ENCODE peak calls at places on chromosomes 4 and X, in eight cellular contexts. One of them, this sample, is unnamed.
A peak's percentile ranks its signal among the peaks of the same experiment; 100 is the strongest.

GRCh38 chr4:16289872-16290554 is 63.7 kb upstream of the TAPT1 start:
- DNase-seq in cardiac muscle cell: peak; percentile 44
- DNase-seq in breast epithelium: no peak
- DNase-seq in mesenchymal stem cell: peak; percentile 55
- DNase-seq in PC-3: peak; percentile 60
- DNase-seq in GM23248: peak; percentile 58
- DNase-seq in right cardiac atrium: no peak
- DNase-seq in BE2C: no peak
- DNase-seq in this sample: no peak

GRCh38 chrX:38431525-38431924 is 79.1 kb downstream of the OTC start:
- DNase-seq in cardiac muscle cell: no peak
- DNase-seq in BE2C: no peak
- DNase-seq in right cardiac atrium: no peak
- DNase-seq in GM23248: no peak
- DNase-seq in mesenchymal stem cell: no peak
- DNase-seq in breast epithelium: no peak
- DNase-seq in PC-3: no peak
- DNase-seq in this sample: no peak

GRCh38 chr4:158858410-158859189 is 89.8 kb downstream of the FNIP2 start:
- DNase-seq in GM23248: peak; percentile 76
- DNase-seq in breast epithelium: no peak
- DNase-seq in BE2C: no peak
- DNase-seq in cardiac muscle cell: no peak
- DNase-seq in right cardiac atrium: no peak
- DNase-seq in PC-3: peak; percentile 58
- DNase-seq in mesenchymal stem cell: peak; percentile 57
- DNase-seq in this sample: no peak

GRCh38 chr4:41734366-41734765 is 14.2 kb downstream of the PHOX2B start:
- DNase-seq in breast epithelium: no peak
- DNase-seq in right cardiac atrium: no peak
- DNase-seq in cardiac muscle cell: no peak
- DNase-seq in PC-3: peak; percentile 62
- DNase-seq in BE2C: no peak
- DNase-seq in GM23248: no peak
- DNase-seq in mesenchymal stem cell: no peak
- DNase-seq in this sample: no peak

GRCh38 chrX:49202022-49202421 is 2.0 kb upstream of the SYP start:
- DNase-seq in PC-3: no peak
- DNase-seq in right cardiac atrium: no peak
- DNase-seq in mesenchymal stem cell: no peak
- DNase-seq in GM23248: no peak
- DNase-seq in BE2C: no peak
- DNase-seq in cardiac muscle cell: no peak
- DNase-seq in breast epithelium: no peak
- DNase-seq in this sample: no peak

GRCh38 chr4:157895205-157895604 is 277.6 kb downstream of the GASK1B start:
- DNase-seq in cardiac muscle cell: no peak
- DNase-seq in breast epithelium: no peak
- DNase-seq in BE2C: no peak
- DNase-seq in PC-3: no peak
- DNase-seq in right cardiac atrium: no peak
- DNase-seq in mesenchymal stem cell: no peak
- DNase-seq in GM23248: no peak
- DNase-seq in this sample: no peak

GRCh38 chr4:83252782-83253405 is 31.7 kb downstream of the COQ2 start:
- DNase-seq in GM23248: peak; percentile 74
- DNase-seq in BE2C: peak; percentile 80
- DNase-seq in PC-3: peak; percentile 70
- DNase-seq in mesenchymal stem cell: peak; percentile 73
- DNase-seq in breast epithelium: peak; percentile 26
- DNase-seq in right cardiac atrium: peak; percentile 69
- DNase-seq in cardiac muscle cell: peak; percentile 74
- DNase-seq in this sample: peak; percentile 48

GRCh38 chr4:88672987-88673386 is 24.6 kb downstream of the NAP1L5 start:
- DNase-seq in breast epithelium: no peak
- DNase-seq in BE2C: peak; percentile 35
- DNase-seq in PC-3: peak; percentile 46
- DNase-seq in right cardiac atrium: no peak
- DNase-seq in mesenchymal stem cell: peak; percentile 47
- DNase-seq in GM23248: peak; percentile 54
- DNase-seq in cardiac muscle cell: peak; percentile 61
- DNase-seq in this sample: no peak

GRCh38 chr4:85209161-85209560 is 242.7 kb upstream of the WDFY3 start:
- DNase-seq in right cardiac atrium: no peak
- DNase-seq in BE2C: no peak
- DNase-seq in mesenchymal stem cell: no peak
- DNase-seq in breast epithelium: no peak
- DNase-seq in PC-3: peak; percentile 65
- DNase-seq in GM23248: peak; percentile 43
- DNase-seq in cardiac muscle cell: no peak
- DNase-seq in this sample: no peak

GRCh38 chr4:47383829-47384427 is 79.6 kb downstream of the COMMD8 start:
- DNase-seq in cardiac muscle cell: peak; percentile 46
- DNase-seq in mesenchymal stem cell: peak; percentile 61
- DNase-seq in BE2C: no peak
- DNase-seq in GM23248: peak; percentile 66
- DNase-seq in breast epithelium: no peak
- DNase-seq in PC-3: peak; percentile 40
- DNase-seq in right cardiac atrium: no peak
- DNase-seq in this sample: no peak

GRCh38 chrX:57902633-57903032 is 7.6 kb downstream of the ZXDA start:
- DNase-seq in GM23248: no peak
- DNase-seq in PC-3: no peak
- DNase-seq in breast epithelium: no peak
- DNase-seq in BE2C: no peak
- DNase-seq in cardiac muscle cell: no peak
- DNase-seq in right cardiac atrium: no peak
- DNase-seq in mesenchymal stem cell: no peak
- DNase-seq in this sample: no peak

GRCh38 chrX:120269379-120270035 is 18.9 kb downstream of the ZBTB33 start:
- DNase-seq in breast epithelium: peak; percentile 42
- DNase-seq in mesenchymal stem cell: peak; percentile 25
- DNase-seq in cardiac muscle cell: no peak
- DNase-seq in BE2C: no peak
- DNase-seq in PC-3: no peak
- DNase-seq in right cardiac atrium: no peak
- DNase-seq in GM23248: peak; percentile 52
- DNase-seq in this sample: no peak

GRCh38 chr4:67151376-67152343 is 393.6 kb downstream of the CENPC start:
- DNase-seq in breast epithelium: no peak
- DNase-seq in mesenchymal stem cell: no peak
- DNase-seq in cardiac muscle cell: peak; percentile 24
- DNase-seq in BE2C: no peak
- DNase-seq in GM23248: no peak
- DNase-seq in right cardiac atrium: peak; percentile 38
- DNase-seq in PC-3: no peak
- DNase-seq in this sample: no peak

GRCh38 chrX:70422886-70423336 is at the start of gene GDPD2:
- DNase-seq in mesenchymal stem cell: no peak
- DNase-seq in breast epithelium: no peak
- DNase-seq in cardiac muscle cell: peak; percentile 52
- DNase-seq in right cardiac atrium: no peak
- DNase-seq in PC-3: peak; percentile 54
- DNase-seq in GM23248: no peak
- DNase-seq in BE2C: no peak
- DNase-seq in this sample: no peak

GRCh38 chrX:149121526-149121925 is 383.6 kb downstream of the IDS start:
- DNase-seq in cardiac muscle cell: no peak
- DNase-seq in breast epithelium: no peak
- DNase-seq in PC-3: no peak
- DNase-seq in right cardiac atrium: no peak
- DNase-seq in GM23248: no peak
- DNase-seq in BE2C: no peak
- DNase-seq in mesenchymal stem cell: no peak
- DNase-seq in this sample: no peak

GRCh38 chr4:99946346-99947189 is at the start of gene DNAJB14:
- DNase-seq in PC-3: peak; percentile 77
- DNase-seq in BE2C: peak; percentile 78
- DNase-seq in right cardiac atrium: peak; percentile 93
- DNase-seq in mesenchymal stem cell: peak; percentile 77
- DNase-seq in GM23248: peak; percentile 88
- DNase-seq in cardiac muscle cell: peak; percentile 82
- DNase-seq in breast epithelium: peak; percentile 54
- DNase-seq in this sample: peak; percentile 73

GRCh38 chrX:56794831-56795230 is 65.8 kb downstream of the NBDY start:
- DNase-seq in right cardiac atrium: no peak
- DNase-seq in PC-3: no peak
- DNase-seq in BE2C: no peak
- DNase-seq in mesenchymal stem cell: no peak
- DNase-seq in GM23248: no peak
- DNase-seq in breast epithelium: no peak
- DNase-seq in cardiac muscle cell: no peak
- DNase-seq in this sample: no peak

GRCh38 chr4:117783716-117784115 is 250.6 kb upstream of the NDST3 start:
- DNase-seq in GM23248: peak; percentile 0
- DNase-seq in PC-3: peak; percentile 39
- DNase-seq in BE2C: no peak
- DNase-seq in right cardiac atrium: no peak
- DNase-seq in mesenchymal stem cell: peak; percentile 83
- DNase-seq in cardiac muscle cell: no peak
- DNase-seq in breast epithelium: no peak
- DNase-seq in this sample: no peak

GRCh38 chrX:11064851-11065600 is 46.1 kb upstream of the HCCS start:
- DNase-seq in cardiac muscle cell: no peak
- DNase-seq in right cardiac atrium: peak; percentile 21
- DNase-seq in BE2C: no peak
- DNase-seq in PC-3: peak; percentile 48
- DNase-seq in GM23248: peak; percentile 81
- DNase-seq in mesenchymal stem cell: peak; percentile 3
- DNase-seq in breast epithelium: no peak
- DNase-seq in this sample: no peak

GRCh38 chrX:118528089-118528753 is 32.6 kb downstream of the DOCK11 start:
- DNase-seq in right cardiac atrium: no peak
- DNase-seq in mesenchymal stem cell: no peak
- DNase-seq in PC-3: no peak
- DNase-seq in breast epithelium: no peak
- DNase-seq in BE2C: no peak
- DNase-seq in GM23248: no peak
- DNase-seq in cardiac muscle cell: no peak
- DNase-seq in this sample: peak; percentile 19

GRCh38 chr4:104501290-104501689 is 6.6 kb upstream of the CXXC4 start:
- DNase-seq in breast epithelium: no peak
- DNase-seq in GM23248: no peak
- DNase-seq in cardiac muscle cell: peak; percentile 37
- DNase-seq in mesenchymal stem cell: peak; percentile 70
- DNase-seq in BE2C: no peak
- DNase-seq in right cardiac atrium: no peak
- DNase-seq in PC-3: no peak
- DNase-seq in this sample: no peak

GRCh38 chr4:12421364-12421763 is 992.7 kb upstream of the HS3ST1 start:
- DNase-seq in PC-3: no peak
- DNase-seq in cardiac muscle cell: no peak
- DNase-seq in BE2C: no peak
- DNase-seq in mesenchymal stem cell: no peak
- DNase-seq in breast epithelium: no peak
- DNase-seq in GM23248: no peak
- DNase-seq in right cardiac atrium: no peak
- DNase-seq in this sample: no peak

GRCh38 chrX:17022205-17022604 is 75.7 kb downstream of the REPS2 start:
- DNase-seq in BE2C: no peak
- DNase-seq in GM23248: peak; percentile 54
- DNase-seq in mesenchymal stem cell: no peak
- DNase-seq in right cardiac atrium: no peak
- DNase-seq in breast epithelium: no peak
- DNase-seq in cardiac muscle cell: peak; percentile 55
- DNase-seq in PC-3: no peak
- DNase-seq in this sample: no peak

GRCh38 chr4:171929477-171929876 is 116.3 kb downstream of the GALNTL6 start:
- DNase-seq in mesenchymal stem cell: no peak
- DNase-seq in GM23248: no peak
- DNase-seq in cardiac muscle cell: no peak
- DNase-seq in BE2C: no peak
- DNase-seq in breast epithelium: no peak
- DNase-seq in PC-3: no peak
- DNase-seq in right cardiac atrium: peak; percentile 17
- DNase-seq in this sample: no peak

GRCh38 chr4:73646117-73646516 is 25.9 kb upstream of the RASSF6 start:
- DNase-seq in cardiac muscle cell: no peak
- DNase-seq in PC-3: no peak
- DNase-seq in mesenchymal stem cell: no peak
- DNase-seq in breast epithelium: no peak
- DNase-seq in BE2C: no peak
- DNase-seq in right cardiac atrium: no peak
- DNase-seq in GM23248: no peak
- DNase-seq in this sample: no peak

GRCh38 chr4:184448828-184449227 is 25.5 kb downstream of the IRF2 start:
- DNase-seq in mesenchymal stem cell: peak; percentile 59
- DNase-seq in cardiac muscle cell: no peak
- DNase-seq in PC-3: no peak
- DNase-seq in GM23248: peak; percentile 83
- DNase-seq in right cardiac atrium: peak; percentile 77
- DNase-seq in breast epithelium: peak; percentile 35
- DNase-seq in BE2C: no peak
- DNase-seq in this sample: no peak

GRCh38 chrX:119482497-119483480 is 14.5 kb downstream of the SLC25A5 start:
- DNase-seq in GM23248: peak; percentile 71
- DNase-seq in breast epithelium: peak; percentile 32
- DNase-seq in right cardiac atrium: peak; percentile 85
- DNase-seq in PC-3: peak; percentile 45
- DNase-seq in BE2C: peak; percentile 65
- DNase-seq in mesenchymal stem cell: peak; percentile 81
- DNase-seq in cardiac muscle cell: peak; percentile 53
- DNase-seq in this sample: peak; percentile 53

GRCh38 chr4:160819791-160820190 is 1344.0 kb downstream of the FSTL5 start:
- DNase-seq in breast epithelium: no peak
- DNase-seq in PC-3: peak; percentile 52
- DNase-seq in GM23248: no peak
- DNase-seq in mesenchymal stem cell: no peak
- DNase-seq in right cardiac atrium: no peak
- DNase-seq in cardiac muscle cell: no peak
- DNase-seq in BE2C: no peak
- DNase-seq in this sample: no peak
- H3K9me3 ChIP-seq in breast epithelium: no peaks in the 10 kb centered on the region
- H3K9me3 ChIP-seq in PC-3: no peaks in the 10 kb centered on the region
- H3K9me3 ChIP-seq in GM23248: no peaks in the 10 kb centered on the region
- H3K9me3 ChIP-seq in mesenchymal stem cell: no peaks in the 10 kb centered on the region
- H3K9me3 ChIP-seq in right cardiac atrium: no peaks in the 10 kb centered on the region
- H3K9me3 ChIP-seq in cardiac muscle cell: no peaks in the 10 kb centered on the region
- H3K9me3 ChIP-seq in BE2C: no peaks in the 10 kb centered on the region
- H3K9me3 ChIP-seq in this sample: no peaks in the 10 kb centered on the region

GRCh38 chrX:55663584-55663983 is 40.4 kb downstream of the FOXR2 start:
- DNase-seq in breast epithelium: no peak
- DNase-seq in GM23248: no peak
- DNase-seq in cardiac muscle cell: no peak
- DNase-seq in right cardiac atrium: no peak
- DNase-seq in BE2C: no peak
- DNase-seq in PC-3: no peak
- DNase-seq in mesenchymal stem cell: no peak
- DNase-seq in this sample: no peak
- H3K9me3 ChIP-seq in breast epithelium: peaks cover 29% of the 10 kb centered on the region
- H3K9me3 ChIP-seq in GM23248: no peaks in the 10 kb centered on the region
- H3K9me3 ChIP-seq in cardiac muscle cell: no peaks in the 10 kb centered on the region
- H3K9me3 ChIP-seq in right cardiac atrium: no peaks in the 10 kb centered on the region
- H3K9me3 ChIP-seq in BE2C: no peaks in the 10 kb centered on the region
- H3K9me3 ChIP-seq in PC-3: no peaks in the 10 kb centered on the region
- H3K9me3 ChIP-seq in mesenchymal stem cell: peaks cover 4% of the 10 kb centered on the region
- H3K9me3 ChIP-seq in this sample: no peaks in the 10 kb centered on the region

GRCh38 chr4:65302145-65302544 is 368.1 kb downstream of the EPHA5 start:
- DNase-seq in breast epithelium: no peak
- DNase-seq in mesenchymal stem cell: no peak
- DNase-seq in right cardiac atrium: no peak
- DNase-seq in cardiac muscle cell: no peak
- DNase-seq in BE2C: no peak
- DNase-seq in GM23248: no peak
- DNase-seq in PC-3: no peak
- DNase-seq in this sample: no peak
- H3K9me3 ChIP-seq in breast epithelium: no peaks in the 10 kb centered on the region
- H3K9me3 ChIP-seq in mesenchymal stem cell: no peaks in the 10 kb centered on the region
- H3K9me3 ChIP-seq in right cardiac atrium: no peaks in the 10 kb centered on the region
- H3K9me3 ChIP-seq in cardiac muscle cell: no peaks in the 10 kb centered on the region
- H3K9me3 ChIP-seq in BE2C: no peaks in the 10 kb centered on the region
- H3K9me3 ChIP-seq in GM23248: no peaks in the 10 kb centered on the region
- H3K9me3 ChIP-seq in PC-3: no peaks in the 10 kb centered on the region
- H3K9me3 ChIP-seq in this sample: no peaks in the 10 kb centered on the region

GRCh38 chrX:154836163-154836562 is 1.7 kb upstream of the SMIM9 start:
- DNase-seq in right cardiac atrium: no peak
- DNase-seq in GM23248: no peak
- DNase-seq in BE2C: no peak
- DNase-seq in breast epithelium: no peak
- DNase-seq in mesenchymal stem cell: no peak
- DNase-seq in cardiac muscle cell: no peak
- DNase-seq in PC-3: no peak
- DNase-seq in this sample: no peak
- H3K9me3 ChIP-seq in right cardiac atrium: no peaks in the 10 kb centered on the region
- H3K9me3 ChIP-seq in GM23248: no peaks in the 10 kb centered on the region
- H3K9me3 ChIP-seq in BE2C: no peaks in the 10 kb centered on the region
- H3K9me3 ChIP-seq in breast epithelium: peaks cover 4% of the 10 kb centered on the region
- H3K9me3 ChIP-seq in mesenchymal stem cell: peaks cover 4% of the 10 kb centered on the region
- H3K9me3 ChIP-seq in cardiac muscle cell: no peaks in the 10 kb centered on the region
- H3K9me3 ChIP-seq in PC-3: no peaks in the 10 kb centered on the region
- H3K9me3 ChIP-seq in this sample: no peaks in the 10 kb centered on the region